ENCODE peak calls at places on chromosomes 4 and X, in six cellular contexts. R, H, G, B, J and K are unnamed samples.

GRCh38 chrX:153989971-153990655 is 17.6 kb downstream of the TMEM187 start:
- DNase-seq in R (no peak), H (no peak), G (peak), B (no peak), J (no peak), K (no peak)

GRCh38 chr4:185565696-185566095 is 30.4 kb upstream of the PDLIM3 start:
- DNase-seq in R (no peak), H (no peak), G (no peak), B (no peak), J (no peak), K (no peak)

GRCh38 chrX:19625612-19626011 is 110.3 kb upstream of the MAP3K15 start:
- DNase-seq in R (peak), H (no peak), G (no peak), B (no peak), J (peak), K (no peak)

GRCh38 chr4:137853424-137853823 is 321.1 kb upstream of the PCDH18 start:
- DNase-seq in R (no peak), H (no peak), G (peak), B (no peak), J (no peak), K (no peak)

GRCh38 chr4:3470244-3471097 is 7.4 kb downstream of the DOK7 start:
- DNase-seq in R (no peak), H (no peak), G (peak), B (no peak), J (no peak), K (no peak)

GRCh38 chr4:126955292-126956191 is 677.2 kb upstream of the INTU start:
- DNase-seq in R (no peak), H (no peak), G (peak), B (no peak), J (no peak), K (no peak)

GRCh38 chr4:6907658-6908191 is 1.9 kb upstream of the TBC1D14 start:
- DNase-seq in R (no peak), H (no peak), G (peak), B (no peak), J (no peak), K (no peak)

GRCh38 chr4:180695851-180696250 is 1547.4 kb upstream of the TENM3 start:
- DNase-seq in R (no peak), H (no peak), G (no peak), B (peak), J (no peak), K (no peak)

GRCh38 chr4:8641256-8641655 is 48.7 kb downstream of the CPZ start:
- DNase-seq in R (no peak), H (peak), G (no peak), B (no peak), J (no peak), K (no peak)

GRCh38 chr4:87805971-87806370 is 6.6 kb downstream of the IBSP start:
- DNase-seq in R (no peak), H (no peak), G (no peak), B (no peak), J (no peak), K (no peak)

GRCh38 chr4:94798808-94799207 is 41.1 kb downstream of the BMPR1B start:
- DNase-seq in R (no peak), H (no peak), G (no peak), B (peak), J (no peak), K (no peak)

GRCh38 chrX:103376979-103377324 is 614 bp downstream of the BEX3 start:
- DNase-seq in R (no peak), H (peak), G (no peak), B (no peak), J (no peak), K (no peak)

GRCh38 chrX:48496660-48497059 is 12.1 kb upstream of the PORCN start:
- DNase-seq in R (no peak), H (no peak), G (no peak), B (no peak), J (no peak), K (no peak)

GRCh38 chr4:139617702-139618490 is 47.7 kb upstream of the MGST2 start:
- DNase-seq in R (no peak), H (no peak), G (no peak), B (no peak), J (no peak), K (no peak)

GRCh38 chr4:74366367-74366891 is 1.5 kb downstream of the EREG start:
- DNase-seq in R (no peak), H (no peak), G (no peak), B (no peak), J (no peak), K (no peak)

GRCh38 chr4:2790583-2791517 is 2.0 kb upstream of the SH3BP2 start:
- DNase-seq in R (no peak), H (peak), G (peak), B (no peak), J (no peak), K (no peak)

GRCh38 chr4:101163936-101164335 is 183.4 kb downstream of the PPP3CA start:
- DNase-seq in R (no peak), H (no peak), G (no peak), B (no peak), J (no peak), K (no peak)

GRCh38 chr4:164956766-164957643 is 20.5 kb downstream of the TRIM61 start:
- DNase-seq in R (peak), H (peak), G (peak), B (peak), J (peak), K (peak)

GRCh38 chrX:45385767-45386166 is 185.1 kb upstream of the DIPK2B start:
- DNase-seq in R (no peak), H (no peak), G (no peak), B (no peak), J (no peak), K (no peak)

GRCh38 chr4:89579776-89580175 is 257.2 kb downstream of the SNCA start:
- DNase-seq in R (no peak), H (no peak), G (no peak), B (no peak), J (no peak), K (no peak)